ENCODE peak calls at places on chromosomes 16 and 17, in four cellular contexts. One of them, this sample, is unnamed.

GRCh38 chr17:60563743-60564142 is 36.2 kb upstream of the PPM1D start:
- DNase-seq in neuronal stem cell: no peak
- DNase-seq in IMR-90: no peak
- DNase-seq in H9: no peak
- DNase-seq in this sample: no peak

GRCh38 chr16:23691483-23692189 is 12.9 kb downstream of the PLK1 start:
- DNase-seq in neuronal stem cell: no peak
- DNase-seq in IMR-90: no peak
- DNase-seq in H9: no peak
- DNase-seq in this sample: no peak

GRCh38 chr16:4319454-4319853 is 3.6 kb downstream of the GLIS2 start:
- DNase-seq in neuronal stem cell: no peak
- DNase-seq in IMR-90: no peak
- DNase-seq in H9: no peak
- DNase-seq in this sample: no peak

GRCh38 chr16:48156790-48157209 is 1.0 kb upstream of the ABCC12 start:
- DNase-seq in neuronal stem cell: peak
- DNase-seq in IMR-90: peak
- DNase-seq in H9: peak
- DNase-seq in this sample: peak

GRCh38 chr17:75877752-75878173 is 618 bp downstream of the TRIM47 start:
- DNase-seq in neuronal stem cell: peak
- DNase-seq in IMR-90: peak
- DNase-seq in H9: peak
- DNase-seq in this sample: peak

GRCh38 chr17:70820276-70820675 is 650.9 kb downstream of the KCNJ2 start:
- DNase-seq in neuronal stem cell: no peak
- DNase-seq in IMR-90: peak
- DNase-seq in H9: no peak
- DNase-seq in this sample: peak

GRCh38 chr17:68296217-68297140 is 5.2 kb downstream of the ARSG start:
- DNase-seq in neuronal stem cell: no peak
- DNase-seq in IMR-90: no peak
- DNase-seq in H9: no peak
- DNase-seq in this sample: no peak

GRCh38 chr16:14249291-14250032 is 178.3 kb downstream of the MRTFB start:
- DNase-seq in neuronal stem cell: peak
- DNase-seq in IMR-90: peak
- DNase-seq in H9: no peak
- DNase-seq in this sample: peak

GRCh38 chr16:68257906-68258800 is 6.2 kb upstream of the SLC7A6 start:
- DNase-seq in neuronal stem cell: no peak
- DNase-seq in IMR-90: peak
- DNase-seq in H9: no peak
- DNase-seq in this sample: no peak

GRCh38 chr17:13952252-13952721 is 117.0 kb upstream of the COX10 start:
- DNase-seq in neuronal stem cell: no peak
- DNase-seq in IMR-90: no peak
- DNase-seq in H9: no peak
- DNase-seq in this sample: no peak

GRCh38 chr17:68705331-68706166 is 104.4 kb upstream of the FAM20A start:
- DNase-seq in neuronal stem cell: no peak
- DNase-seq in IMR-90: peak
- DNase-seq in H9: no peak
- DNase-seq in this sample: no peak

GRCh38 chr17:29566473-29567361 is at the start of gene ABHD15:
- DNase-seq in neuronal stem cell: peak
- DNase-seq in IMR-90: peak
- DNase-seq in H9: peak
- DNase-seq in this sample: peak

GRCh38 chr17:61337247-61337812 is 62.3 kb upstream of the TBX2 start:
- DNase-seq in neuronal stem cell: no peak
- DNase-seq in IMR-90: no peak
- DNase-seq in H9: peak
- DNase-seq in this sample: no peak

GRCh38 chr17:47315451-47316266 is 8.1 kb upstream of the EFCAB13 start:
- DNase-seq in neuronal stem cell: peak
- DNase-seq in IMR-90: peak
- DNase-seq in H9: no peak
- DNase-seq in this sample: peak

GRCh38 chr17:17511971-17512858 is 16.0 kb upstream of the RASD1 start:
- DNase-seq in neuronal stem cell: no peak
- DNase-seq in IMR-90: peak
- DNase-seq in H9: no peak
- DNase-seq in this sample: peak

GRCh38 chr17:19306160-19307111 is 56.1 kb downstream of the B9D1 start:
- DNase-seq in neuronal stem cell: no peak
- DNase-seq in IMR-90: no peak
- DNase-seq in H9: no peak
- DNase-seq in this sample: peak

GRCh38 chr16:56871172-56871593 is 6.2 kb downstream of the SLC12A3 start:
- DNase-seq in neuronal stem cell: no peak
- DNase-seq in IMR-90: peak
- DNase-seq in H9: no peak
- DNase-seq in this sample: peak

GRCh38 chr17:70208825-70209555 is 39.7 kb downstream of the KCNJ2 start:
- DNase-seq in neuronal stem cell: no peak
- DNase-seq in IMR-90: no peak
- DNase-seq in H9: no peak
- DNase-seq in this sample: no peak

GRCh38 chr16:10001258-10001785 is 180.9 kb downstream of the GRIN2A start:
- DNase-seq in neuronal stem cell: no peak
- DNase-seq in IMR-90: no peak
- DNase-seq in H9: no peak
- DNase-seq in this sample: no peak

GRCh38 chr16:84929421-84930297 is 81.7 kb downstream of the ZDHHC7 start:
- DNase-seq in neuronal stem cell: no peak
- DNase-seq in IMR-90: no peak
- DNase-seq in H9: no peak
- DNase-seq in this sample: no peak

GRCh38 chr17:38405654-38406053 is 22.6 kb upstream of the ARHGAP23 start:
- DNase-seq in neuronal stem cell: no peak
- DNase-seq in IMR-90: no peak
- DNase-seq in H9: peak
- DNase-seq in this sample: no peak

GRCh38 chr16:71426069-71426879 is 15.6 kb downstream of the TLE7 start:
- DNase-seq in neuronal stem cell: peak
- DNase-seq in IMR-90: peak
- DNase-seq in H9: peak
- DNase-seq in this sample: peak

GRCh38 chr16:13856398-13856797 is 63.6 kb upstream of the ERCC4 start:
- DNase-seq in neuronal stem cell: no peak
- DNase-seq in IMR-90: no peak
- DNase-seq in H9: no peak
- DNase-seq in this sample: no peak

GRCh38 chr17:61519754-61520440 is 67.7 kb downstream of the TBX4 start:
- DNase-seq in neuronal stem cell: no peak
- DNase-seq in IMR-90: peak
- DNase-seq in H9: no peak
- DNase-seq in this sample: no peak

GRCh38 chr16:18938986-18939385 is 12.8 kb upstream of the SMG1 start:
- DNase-seq in neuronal stem cell: no peak
- DNase-seq in IMR-90: no peak
- DNase-seq in H9: no peak
- DNase-seq in this sample: peak

GRCh38 chr17:57921342-57921741 is 33.9 kb downstream of the CUEDC1 start:
- DNase-seq in neuronal stem cell: no peak
- DNase-seq in IMR-90: peak
- DNase-seq in H9: no peak
- DNase-seq in this sample: no peak

GRCh38 chr17:82932146-82933005 is 92.6 kb upstream of the ZNF750 start:
- DNase-seq in neuronal stem cell: no peak
- DNase-seq in IMR-90: peak
- DNase-seq in H9: no peak
- DNase-seq in this sample: no peak

GRCh38 chr17:37256627-37257026 is 119.2 kb upstream of the C17orf78 start:
- DNase-seq in neuronal stem cell: no peak
- DNase-seq in IMR-90: no peak
- DNase-seq in H9: no peak
- DNase-seq in this sample: no peak

GRCh38 chr16:29645699-29646187 is 17.3 kb upstream of the SPN start:
- DNase-seq in neuronal stem cell: no peak
- DNase-seq in IMR-90: no peak
- DNase-seq in H9: no peak
- DNase-seq in this sample: peak

GRCh38 chr17:83185023-83186002 is 105.9 kb downstream of the METRNL start:
- DNase-seq in neuronal stem cell: no peak
- DNase-seq in IMR-90: no peak
- DNase-seq in H9: peak
- DNase-seq in this sample: no peak

GRCh38 chr17:71184716-71185115 is 936.1 kb upstream of the SOX9 start:
- DNase-seq in neuronal stem cell: no peak
- DNase-seq in IMR-90: no peak
- DNase-seq in H9: no peak
- DNase-seq in this sample: no peak

GRCh38 chr16:19104591-19104990 is 9.2 kb upstream of the ITPRIPL2 start:
- DNase-seq in neuronal stem cell: peak
- DNase-seq in IMR-90: no peak
- DNase-seq in H9: no peak
- DNase-seq in this sample: no peak

GRCh38 chr16:69927056-69927757 is 23.9 kb upstream of the CLEC18A start:
- DNase-seq in neuronal stem cell: no peak
- DNase-seq in IMR-90: peak
- DNase-seq in H9: no peak
- DNase-seq in this sample: no peak

GRCh38 chr16:8788578-8789172 is 8.8 kb downstream of the TMEM186 start:
- DNase-seq in neuronal stem cell: no peak
- DNase-seq in IMR-90: no peak
- DNase-seq in H9: no peak
- DNase-seq in this sample: no peak

GRCh38 chr17:18315498-18316360 is 636 bp downstream of the SMCR8 start:
- DNase-seq in neuronal stem cell: no peak
- DNase-seq in IMR-90: peak
- DNase-seq in H9: no peak
- DNase-seq in this sample: peak

GRCh38 chr17:64773386-64773835 is 111.3 kb upstream of the SMURF2 start:
- DNase-seq in neuronal stem cell: no peak
- DNase-seq in IMR-90: no peak
- DNase-seq in H9: no peak
- DNase-seq in this sample: no peak

GRCh38 chr17:6463616-6464445 is 19.6 kb downstream of the PIMREG start:
- DNase-seq in neuronal stem cell: no peak
- DNase-seq in IMR-90: no peak
- DNase-seq in H9: no peak
- DNase-seq in this sample: no peak
- H3K23ac ChIP-seq in neuronal stem cell: no peak
- H3K23ac ChIP-seq in IMR-90: no peak
- H3K23ac ChIP-seq in H9: no peak
- H3K23ac ChIP-seq in this sample: no peak

DNA sequence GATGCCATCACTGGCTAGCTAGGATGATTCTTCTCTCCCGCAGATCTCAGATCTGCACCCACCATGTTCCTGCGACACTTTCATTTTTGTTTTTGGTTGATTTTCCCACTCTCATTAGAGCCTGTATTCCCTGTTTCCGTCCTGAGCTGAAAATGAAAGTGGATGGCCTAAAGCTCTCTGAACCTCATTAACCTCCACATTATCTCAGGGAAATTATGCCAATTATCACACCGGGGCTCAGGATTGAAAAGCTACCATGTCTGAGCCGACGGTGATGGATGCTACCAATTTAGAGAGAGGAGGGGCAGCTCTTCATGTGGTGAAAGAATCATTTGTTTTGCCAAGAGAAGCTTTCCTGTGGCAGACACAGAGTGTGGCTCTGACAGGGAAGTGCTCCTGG is 410.4 kb upstream of the CDH11 start:
- DNase-seq in neuronal stem cell: no peak
- DNase-seq in IMR-90: no peak
- DNase-seq in H9: no peak
- DNase-seq in this sample: no peak
- H2AFZ ChIP-seq in neuronal stem cell: no peak
- H2AFZ ChIP-seq in IMR-90: peak
- H2AFZ ChIP-seq in H9: no peak
- H2AFZ ChIP-seq in this sample: no peak

GRCh38 chr17:41917957-41918391 is 777 bp downstream of the ACLY start:
- DNase-seq in neuronal stem cell: no peak
- DNase-seq in IMR-90: peak
- DNase-seq in H9: no peak
- DNase-seq in this sample: no peak

GRCh38 chr17:41919165-41919817 is 540 bp upstream of the ACLY start:
- DNase-seq in neuronal stem cell: no peak
- DNase-seq in IMR-90: no peak
- DNase-seq in H9: peak
- DNase-seq in this sample: peak

GRCh38 chr17:41917192-41917591 is 1.6 kb downstream of the ACLY start:
- DNase-seq in neuronal stem cell: no peak
- DNase-seq in IMR-90: peak
- DNase-seq in H9: no peak
- DNase-seq in this sample: no peak

GRCh38 chr17:41919840-41920579 is 1.3 kb upstream of the ACLY start:
- DNase-seq in neuronal stem cell: no peak
- DNase-seq in IMR-90: peak
- DNase-seq in H9: peak
- DNase-seq in this sample: no peak

DNA sequence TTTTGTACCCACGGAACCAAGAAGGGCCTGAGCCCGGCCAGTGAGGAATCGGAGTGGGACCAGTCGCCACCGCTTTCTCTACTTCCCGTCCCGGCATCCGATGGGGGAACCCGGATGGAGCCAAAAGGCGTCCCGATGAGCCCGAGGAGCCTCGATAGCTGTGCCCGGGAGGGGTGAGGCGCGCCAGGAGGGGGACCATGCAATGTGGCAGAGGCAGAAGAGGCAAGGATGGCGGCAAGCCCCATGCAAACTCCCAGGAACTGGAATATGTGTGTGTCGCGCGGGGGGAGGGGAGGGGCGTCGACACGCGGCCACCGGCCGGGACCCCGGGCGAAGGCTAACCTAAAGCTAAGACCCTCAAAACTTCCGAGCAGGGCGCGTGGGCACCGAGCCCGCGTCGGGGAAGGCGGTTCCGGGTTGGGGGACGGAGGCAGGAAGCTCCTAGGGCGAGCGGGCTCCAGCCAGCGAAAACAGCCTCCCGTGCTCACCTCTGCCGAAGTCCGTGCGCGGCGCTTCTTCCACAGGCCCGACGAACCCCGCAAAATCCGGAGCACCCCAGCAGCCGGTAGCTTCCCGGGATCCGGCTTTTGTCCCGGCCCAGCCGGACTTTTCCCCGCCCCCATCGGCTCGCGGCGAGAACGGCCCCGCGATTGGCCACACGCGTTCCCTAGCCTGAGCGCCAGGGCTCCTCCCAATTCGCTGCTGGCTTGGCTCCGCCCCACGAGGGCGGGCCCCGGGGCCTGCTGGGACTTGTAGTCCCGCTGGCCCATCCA is at the start of gene ACLY:
- DNase-seq in neuronal stem cell: peak
- DNase-seq in IMR-90: peak
- DNase-seq in H9: peak
- DNase-seq in this sample: peak
- H3K18ac ChIP-seq in neuronal stem cell: peak
- H3K18ac ChIP-seq in IMR-90: peak
- H3K18ac ChIP-seq in H9: peak
- H3K18ac ChIP-seq in this sample: peak

GRCh38 chr17:77829871-77830799 is 128.4 kb upstream of the TNRC6C start:
- DNase-seq in neuronal stem cell: no peak
- DNase-seq in IMR-90: peak
- DNase-seq in H9: no peak
- DNase-seq in this sample: no peak
- H3K23ac ChIP-seq in neuronal stem cell: peak
- H3K23ac ChIP-seq in IMR-90: no peak
- H3K23ac ChIP-seq in H9: no peak
- H3K23ac ChIP-seq in this sample: no peak